ENCODE peak calls at places on chromosomes 11 and 22, in eight cellular contexts. M is fibroblast of mammary gland, U is amygdala, G is heart left ventricle, R is foreskin melanocyte, Z is cardiac muscle cell, Y is small intestine, I is NCI-H1436. Q is an unnamed sample.

GRCh38 chr11:15123849-15124248 is 9.1 kb downstream of the INSC start:
- DNase-seq in M (peak), U (no peak), G (no peak), R (peak), Z (peak), Y (no peak), I (no peak), Q (peak)

GRCh38 chr11:110833033-110833484 is 120.8 kb upstream of the ARHGAP20 start:
- DNase-seq in M (peak), U (no peak), G (no peak), R (no peak), Z (peak), Y (no peak), I (no peak), Q (peak)

GRCh38 chr11:57311109-57311936 is 13.4 kb downstream of the TNKS1BP1 start:
- DNase-seq in M (peak), U (peak), G (peak), R (peak), Z (peak), Y (peak), I (peak), Q (peak)

GRCh38 chr11:46675288-46675851 is 25.0 kb downstream of the ARHGAP1 start:
- DNase-seq in M (peak), U (no peak), G (no peak), R (no peak), Z (peak), Y (peak), I (no peak), Q (peak)

GRCh38 chr11:20002312-20003216 is 157.7 kb downstream of the DBX1 start:
- DNase-seq in M (no peak), U (no peak), G (no peak), R (no peak), Z (no peak), Y (peak), I (no peak), Q (no peak)

GRCh38 chr11:77126861-77127673 is 979 bp upstream of the MYO7A start:
- DNase-seq in M (peak), U (peak), G (peak), R (peak), Z (peak), Y (peak), I (peak), Q (peak)

GRCh38 chr11:61445535-61445934 is 15.6 kb downstream of the SDHAF2 start:
- DNase-seq in M (no peak), U (no peak), G (no peak), R (no peak), Z (no peak), Y (no peak), I (no peak), Q (no peak)

GRCh38 chr11:15649371-15650104 is 534.8 kb downstream of the INSC start:
- DNase-seq in M (no peak), U (no peak), G (no peak), R (no peak), Z (peak), Y (no peak), I (no peak), Q (no peak)

GRCh38 chr22:41273128-41273527 is 12.9 kb downstream of the RANGAP1 start:
- DNase-seq in M (no peak), U (no peak), G (no peak), R (no peak), Z (no peak), Y (no peak), I (no peak), Q (no peak)

GRCh38 chr22:20622650-20623339 is 115.4 kb downstream of the MED15 start:
- DNase-seq in M (no peak), U (no peak), G (no peak), R (no peak), Z (no peak), Y (no peak), I (no peak), Q (no peak)

GRCh38 chr11:122747358-122747757 is 90.9 kb upstream of the CRTAM start:
- DNase-seq in M (no peak), U (no peak), G (no peak), R (no peak), Z (no peak), Y (no peak), I (no peak), Q (no peak)

GRCh38 chr11:26700536-26701235 is 21.2 kb downstream of the SLC5A12 start:
- DNase-seq in M (no peak), U (no peak), G (no peak), R (no peak), Z (no peak), Y (no peak), I (no peak), Q (no peak)

GRCh38 chr11:133947298-133947905 is 9.4 kb downstream of the IGSF9B start:
- DNase-seq in M (peak), U (peak), G (peak), R (peak), Z (peak), Y (no peak), I (peak), Q (peak)

GRCh38 chr22:29070490-29070889 is 2.3 kb upstream of the KREMEN1 start:
- DNase-seq in M (no peak), U (no peak), G (no peak), R (no peak), Z (no peak), Y (peak), I (no peak), Q (no peak)

GRCh38 chr11:127789887-127790286 is 789.3 kb upstream of the KIRREL3 start:
- DNase-seq in M (no peak), U (no peak), G (no peak), R (no peak), Z (no peak), Y (no peak), I (peak), Q (no peak)

GRCh38 chr11:131684111-131685060 is 314.0 kb downstream of the NTM start:
- DNase-seq in M (no peak), U (no peak), G (no peak), R (no peak), Z (no peak), Y (no peak), I (no peak), Q (no peak)

Q was measured in iris pigment epithelial cell.